ENCODE peak calls at places on chromosomes 7 and 10, in nine cellular contexts. G, Z, M, P, Y, S, N, E and R are unnamed samples.

GRCh38 chr10:80199828-80200227 is 5.5 kb downstream of the ANXA11 start:
- DNase-seq in M (no peak), G (no peak), S (no peak), N (no peak), P (peak), Z (peak), E (peak), Y (no peak), R (peak)

GRCh38 chr7:69109131-69109740 is 489.0 kb upstream of the AUTS2 start:
- DNase-seq in Z (no peak), Y (no peak), P (no peak), S (no peak), G (no peak), M (no peak), E (no peak), N (no peak), R (no peak)

GRCh38 chr7:74475243-74475986 is 21.7 kb downstream of the GTF2IRD1 start:
- DNase-seq in Z (no peak), G (no peak), Y (no peak), N (no peak), P (no peak), M (no peak), E (no peak), S (no peak), R (no peak)

GRCh38 chr10:119388849-119389345 is 153.6 kb downstream of the RGS10 start:
- DNase-seq in N (no peak), G (no peak), Y (no peak), E (no peak), P (no peak), Z (no peak), S (no peak), M (no peak), R (no peak)

GRCh38 chr7:130071701-130072622 is 1.6 kb downstream of the KLHDC10 start:
- DNase-seq in N (peak), E (peak), Y (no peak), G (no peak), P (peak), M (peak), S (peak), Z (no peak), R (peak)

GRCh38 chr7:75687246-75688088 is 51.3 kb downstream of the HIP1 start:
- DNase-seq in Z (no peak), Y (no peak), E (no peak), S (no peak), P (no peak), N (no peak), G (no peak), M (no peak), R (no peak)

GRCh38 chr10:86341361-86341811 is 25.2 kb downstream of the GRID1 start:
- DNase-seq in S (no peak), P (no peak), G (no peak), N (no peak), M (no peak), Y (peak), E (no peak), Z (no peak), R (no peak)

GRCh38 chr7:138064856-138065357 is 11.4 kb upstream of the AKR1D1 start:
- DNase-seq in Z (no peak), N (no peak), M (no peak), Y (no peak), E (no peak), G (no peak), P (peak), S (no peak), R (peak)

GRCh38 chr10:14936584-14936983 is 17.3 kb downstream of the DCLRE1C start:
- DNase-seq in P (no peak), S (no peak), E (no peak), Z (no peak), M (no peak), G (no peak), Y (no peak), N (no peak), R (no peak)

GRCh38 chr10:122363311-122363710 is 11.2 kb upstream of the PLEKHA1 start:
- DNase-seq in S (no peak), G (no peak), M (no peak), E (no peak), N (no peak), Z (no peak), P (no peak), Y (no peak), R (no peak)

GRCh38 chr7:129872054-129872453 is 80.7 kb downstream of the UBE2H start:
- DNase-seq in P (no peak), M (no peak), Y (no peak), S (no peak), G (no peak), Z (no peak), N (no peak), E (no peak), R (no peak)

GRCh38 chr10:71075759-71076472 is 136.5 kb upstream of the UNC5B start:
- DNase-seq in M (no peak), S (no peak), P (no peak), N (no peak), Y (peak), E (no peak), Z (no peak), G (no peak), R (no peak)

GRCh38 chr10:15313034-15313433 is 58.1 kb downstream of the FAM171A1 start:
- DNase-seq in P (no peak), E (no peak), N (no peak), Z (no peak), Y (no peak), M (no peak), S (no peak), G (no peak), R (no peak)

GRCh38 chr7:107179326-107180163 is 10.7 kb downstream of the HBP1 start:
- DNase-seq in Y (no peak), Z (no peak), P (no peak), S (no peak), N (no peak), G (no peak), E (no peak), M (no peak), R (peak)

GRCh38 chr7:1099154-1099542 is 11.2 kb downstream of the GPER1 start:
- DNase-seq in S (no peak), Z (no peak), N (no peak), G (no peak), P (no peak), E (no peak), Y (peak), M (no peak), R (no peak)

GRCh38 chr7:39130740-39131538 is 153.2 kb downstream of the POU6F2 start:
- DNase-seq in P (no peak), S (no peak), G (no peak), N (no peak), E (no peak), Y (no peak), M (no peak), Z (no peak), R (no peak)

GRCh38 chr7:94067506-94067905 is 63.4 kb upstream of the BET1 start:
- DNase-seq in M (no peak), E (no peak), Z (no peak), S (no peak), N (no peak), G (no peak), P (no peak), Y (no peak), R (no peak)

GRCh38 chr7:152922318-152923081 is 162.9 kb downstream of the ACTR3B start:
- DNase-seq in P (no peak), Z (no peak), S (no peak), E (no peak), Y (no peak), M (no peak), N (no peak), G (no peak), R (no peak)

GRCh38 chr7:38822556-38822955 is 86.4 kb downstream of the VPS41 start:
- DNase-seq in P (no peak), E (no peak), M (no peak), Y (no peak), S (no peak), G (no peak), N (no peak), Z (no peak), R (peak)

GRCh38 chr7:97317575-97317974 is 200.1 kb downstream of the SDHAF3 start:
- DNase-seq in S (no peak), Z (no peak), E (no peak), N (no peak), P (no peak), G (no peak), M (no peak), Y (no peak), R (peak)

GRCh38 chr10:22807238-22807637 is 92.9 kb upstream of the PIP4K2A start:
- DNase-seq in P (no peak), Y (no peak), S (no peak), M (no peak), E (no peak), Z (no peak), N (no peak), G (no peak), R (no peak)

GRCh38 chr7:24885305-24885704 is 94.7 kb downstream of the OSBPL3 start:
- DNase-seq in Y (no peak), E (peak), G (no peak), S (no peak), P (no peak), M (no peak), Z (no peak), N (no peak), R (peak)

GRCh38 chr7:115822380-115822779 is 208.2 kb downstream of the TFEC start:
- DNase-seq in P (no peak), Z (no peak), Y (no peak), G (no peak), M (no peak), E (no peak), S (no peak), N (no peak), R (no peak)

GRCh38 chr7:15402436-15403136 is 159.2 kb downstream of the AGMO start:
- DNase-seq in Z (no peak), E (no peak), M (no peak), S (no peak), P (no peak), Y (no peak), G (no peak), N (no peak), R (no peak)

GRCh38 chr10:21083861-21084260 is 186.8 kb upstream of the NEBL start:
- DNase-seq in E (no peak), G (no peak), Y (no peak), N (no peak), P (no peak), M (no peak), Z (no peak), S (no peak), R (no peak)

GRCh38 chr7:148625342-148625741 is 34.8 kb downstream of the C7orf33 start:
- DNase-seq in M (no peak), Y (no peak), E (no peak), G (no peak), Z (no peak), P (no peak), N (no peak), S (no peak), R (peak)

GRCh38 chr10:81179805-81180452 is 642.2 kb downstream of the SH2D4B start:
- DNase-seq in P (no peak), G (no peak), N (no peak), M (no peak), Y (no peak), S (no peak), E (peak), Z (no peak), R (peak)

GRCh38 chr7:5636446-5636835 is 145.0 kb downstream of the RNF216 start:
- DNase-seq in N (no peak), M (no peak), S (no peak), Z (no peak), G (no peak), P (no peak), E (peak), Y (no peak), R (no peak)

GRCh38 chr10:3339531-3339950 is 167.0 kb upstream of the PITRM1 start:
- DNase-seq in S (no peak), N (peak), M (no peak), P (peak), E (peak), Y (peak), Z (no peak), G (no peak), R (peak)

DNA sequence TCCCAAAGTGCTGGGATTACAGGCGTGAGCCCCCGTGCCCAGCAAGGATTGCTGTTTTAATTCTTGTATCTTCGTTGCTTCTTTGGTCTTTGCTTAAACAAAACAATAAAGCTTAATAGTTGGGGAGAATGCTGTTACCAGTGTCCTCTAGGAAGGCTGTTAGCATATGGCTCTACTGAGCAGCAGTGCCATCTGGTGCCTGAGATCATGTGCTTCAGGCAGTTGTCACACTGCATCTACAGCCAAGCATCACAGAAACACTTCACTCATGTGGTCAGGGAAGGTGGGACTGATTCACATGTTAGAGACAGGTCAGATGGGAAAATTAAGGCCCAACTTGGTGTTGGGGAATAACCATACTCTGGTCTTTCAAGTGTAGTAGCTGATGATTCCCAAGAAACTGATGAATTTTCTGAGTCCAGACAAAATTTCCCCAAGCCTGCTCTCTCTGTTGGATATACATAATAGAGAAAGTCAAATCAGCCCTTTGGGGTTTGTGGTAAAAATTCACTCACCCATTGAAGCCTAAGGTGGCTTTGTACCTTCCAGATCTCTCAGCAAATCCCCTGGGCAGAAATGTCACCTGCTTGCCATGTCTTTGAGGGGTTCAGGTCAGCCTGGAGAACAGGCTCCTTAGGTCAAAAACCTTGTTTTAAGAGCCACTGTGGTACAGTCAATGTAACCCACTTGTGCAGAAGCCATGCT is 28.4 kb downstream of the UBE2D4 start:
- DNase-seq in M (no peak), Y (no peak), G (no peak), P (peak), E (peak), N (peak), S (no peak), Z (no peak), R (peak)
- TF ChIP-seq CTCF in M (peak), Y (no peak), G (peak), P (peak), E (peak), N (peak), S (peak), Z (peak), R (peak)

GRCh38 chr10:92124524-92125168 is 166.2 kb downstream of the CPEB3 start:
- DNase-seq in E (peak), P (peak), G (no peak), N (peak), Z (no peak), S (no peak), Y (no peak), M (no peak), R (peak)
- TF ChIP-seq CTCF in E (no peak), P (no peak), G (no peak), N (no peak), Z (no peak), S (no peak), Y (no peak), M (no peak), R (no peak)

GRCh38 chr7:90262438-90262837 is 17.5 kb downstream of the CFAP69 start:
- DNase-seq in N (no peak), E (peak), S (no peak), Z (no peak), G (no peak), Y (no peak), P (no peak), M (no peak), R (peak)
- TF ChIP-seq CTCF in N (peak), E (no peak), S (peak), Z (peak), G (peak), Y (no peak), P (peak), M (peak), R (peak)

DNA sequence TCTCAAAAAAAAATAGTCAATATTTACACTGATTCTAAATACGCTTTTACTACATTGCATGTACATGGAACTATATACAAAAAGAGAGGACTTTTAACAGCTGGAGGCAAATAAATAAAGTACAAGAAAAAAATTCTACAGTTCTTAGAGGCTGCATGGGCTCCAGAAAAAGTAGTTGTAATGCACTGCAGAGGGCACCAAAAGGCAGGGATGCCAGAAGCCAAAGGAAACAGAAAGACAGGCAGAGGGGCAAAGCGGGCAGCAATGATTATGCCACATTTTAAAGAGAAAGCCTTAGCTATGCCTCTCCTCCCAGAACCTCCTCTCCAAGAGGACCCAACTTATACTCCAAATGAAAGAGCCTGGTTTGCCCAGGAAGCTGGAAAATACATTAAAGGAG is 11.6 kb upstream of the ADCK2 start:
- DNase-seq in Y (no peak), G (no peak), P (no peak), Z (no peak), M (no peak), E (no peak), S (no peak), N (no peak), R (peak)
- TF ChIP-seq CTCF in Y (no peak), G (no peak), P (peak), Z (no peak), M (no peak), E (no peak), S (no peak), N (peak), R (peak)

DNA sequence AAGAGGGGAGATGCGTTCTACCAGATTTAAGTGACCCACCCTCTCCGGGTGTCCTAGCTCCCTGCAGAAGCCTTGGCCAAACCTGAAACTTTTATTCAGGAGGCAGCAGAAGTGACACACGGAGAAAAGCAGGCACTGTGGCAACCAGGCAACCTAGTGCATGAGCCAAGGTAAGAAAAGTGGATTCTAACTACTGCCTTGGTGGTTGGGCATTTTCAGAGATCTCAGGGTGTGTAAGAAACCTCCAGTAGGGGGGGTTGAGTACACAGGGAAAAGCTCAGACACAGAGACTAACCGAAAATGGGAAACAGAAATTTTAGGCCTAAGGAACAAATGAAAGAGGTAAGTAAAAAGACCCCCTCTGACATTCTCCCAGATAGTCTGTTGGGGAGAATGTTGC is 645.7 kb downstream of the ANKRD7 start:
- DNase-seq in M (peak), E (no peak), Z (no peak), G (no peak), N (no peak), Y (no peak), P (no peak), S (no peak), R (peak)
- TF ChIP-seq CTCF in M (no peak), E (no peak), Z (no peak), G (no peak), N (no peak), Y (no peak), P (no peak), S (no peak), R (no peak)

GRCh38 chr7:7274782-7275181 is 92.4 kb downstream of the C1GALT1 start:
- DNase-seq in N (no peak), S (no peak), M (no peak), P (no peak), Y (no peak), E (no peak), G (no peak), Z (no peak), R (peak)
- TF ChIP-seq CTCF in N (no peak), S (no peak), M (no peak), P (no peak), Y (no peak), E (no peak), G (no peak), Z (no peak), R (no peak)